ENCODE peak calls at places on chromosome 5, in eight cellular contexts. H, E, O, S, Q, F, V and U are unnamed samples. For H3K9me3, the result is how much of the 10 kb centered on the place peaks cover.

GRCh38 chr5:104352954-104353353 is 790.4 kb upstream of the NUDT12 start:
- DNase-seq in H (no peak), V (no peak), F (no peak), Q (no peak), S (no peak), O (no peak), E (no peak), U (no peak)

GRCh38 chr5:109136906-109137305 is 272.9 kb downstream of the PJA2 start:
- DNase-seq in Q (no peak), H (no peak), O (no peak), E (no peak), F (peak), V (no peak), S (no peak), U (no peak)

GRCh38 chr5:127959152-127959764 is 124.3 kb upstream of the SLC12A2 start:
- DNase-seq in S (peak), Q (no peak), H (peak), O (peak), E (peak), V (peak), F (peak), U (peak)

GRCh38 chr5:55711531-55712022 is 547 bp downstream of the SLC38A9 start:
- DNase-seq in S (no peak), Q (no peak), O (no peak), V (no peak), E (no peak), H (peak), F (no peak), U (no peak)

GRCh38 chr5:65544473-65544872 is 18.5 kb downstream of the CENPK start:
- DNase-seq in F (no peak), E (no peak), H (no peak), S (no peak), V (no peak), O (no peak), Q (no peak), U (no peak)

GRCh38 chr5:68087866-68088265 is 127.7 kb upstream of the PIK3R1 start:
- DNase-seq in O (no peak), S (peak), Q (no peak), F (no peak), V (no peak), E (peak), H (no peak), U (no peak)

GRCh38 chr5:103562453-103563157 is at the start of gene NUDT12:
- DNase-seq in F (peak), H (peak), Q (peak), O (peak), V (peak), S (peak), E (peak), U (peak)

GRCh38 chr5:146890073-146890472 is 11.5 kb upstream of the PPP2R2B start:
- DNase-seq in F (no peak), V (no peak), O (no peak), H (no peak), E (no peak), Q (no peak), S (no peak), U (no peak)

GRCh38 chr5:77390222-77390621 is 101.9 kb downstream of the WDR41 start:
- DNase-seq in S (no peak), H (no peak), O (no peak), Q (no peak), E (no peak), V (no peak), F (no peak), U (no peak)

GRCh38 chr5:126808619-126809018 is 31.7 kb downstream of the LMNB1 start:
- DNase-seq in V (no peak), E (no peak), H (no peak), O (no peak), F (peak), S (no peak), Q (peak), U (no peak)

GRCh38 chr5:72550595-72550994 is 43.4 kb upstream of the ZNF366 start:
- DNase-seq in Q (no peak), S (no peak), O (no peak), E (no peak), F (no peak), H (no peak), V (no peak), U (no peak)
- H3K4me3 ChIP-seq in Q (no peak), S (no peak), O (no peak), E (no peak), F (no peak), H (no peak), V (no peak), U (no peak)

GRCh38 chr5:141421489-141421855 is 621 bp downstream of the PCDHGA11 start:
- DNase-seq in O (no peak), V (no peak), Q (no peak), F (no peak), H (no peak), E (no peak), S (no peak), U (no peak)
- H3K9me3 ChIP-seq in O (under half), V (half or more), Q (half or more), F (half or more), H (half or more), E (half or more), S (under half), U (under half)

DNA sequence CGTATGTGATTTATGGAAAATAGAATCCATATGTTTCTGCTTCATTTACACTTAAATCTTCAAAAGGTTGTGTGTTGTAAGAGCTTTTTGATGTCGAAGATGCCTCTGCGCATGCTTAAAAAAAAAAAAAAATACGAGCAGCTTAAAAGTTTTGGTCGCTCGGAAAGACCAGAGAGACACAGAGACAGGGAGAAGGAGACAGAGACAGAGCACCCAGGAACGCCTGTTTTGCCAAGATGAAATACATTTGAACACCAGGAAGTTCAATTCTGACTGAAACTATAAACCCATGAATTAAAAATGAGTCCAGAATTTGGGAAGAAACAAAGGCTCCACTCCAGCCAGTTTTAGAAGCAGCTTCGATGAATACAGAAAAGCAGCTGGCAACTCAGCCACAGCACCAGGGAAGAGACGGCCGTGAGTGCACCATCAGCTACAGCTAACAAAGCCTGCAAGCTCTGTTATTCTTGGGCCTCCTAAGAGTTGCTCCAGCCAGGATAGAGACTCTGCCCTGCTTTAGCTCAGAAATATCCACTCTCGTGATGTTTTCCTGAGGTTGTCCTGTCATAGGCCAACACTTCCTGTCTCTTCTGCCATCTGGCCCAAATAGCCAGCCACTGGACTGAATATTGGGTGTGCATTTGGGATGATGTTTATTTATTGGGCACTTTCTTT is 2.5 kb upstream of the ZNF474 start:
- DNase-seq in V (no peak), E (no peak), Q (peak), S (peak), O (no peak), H (no peak), F (peak), U (peak)
- H3K4me3 ChIP-seq in V (no peak), E (no peak), Q (no peak), S (no peak), O (no peak), H (no peak), F (peak), U (no peak)

DNA sequence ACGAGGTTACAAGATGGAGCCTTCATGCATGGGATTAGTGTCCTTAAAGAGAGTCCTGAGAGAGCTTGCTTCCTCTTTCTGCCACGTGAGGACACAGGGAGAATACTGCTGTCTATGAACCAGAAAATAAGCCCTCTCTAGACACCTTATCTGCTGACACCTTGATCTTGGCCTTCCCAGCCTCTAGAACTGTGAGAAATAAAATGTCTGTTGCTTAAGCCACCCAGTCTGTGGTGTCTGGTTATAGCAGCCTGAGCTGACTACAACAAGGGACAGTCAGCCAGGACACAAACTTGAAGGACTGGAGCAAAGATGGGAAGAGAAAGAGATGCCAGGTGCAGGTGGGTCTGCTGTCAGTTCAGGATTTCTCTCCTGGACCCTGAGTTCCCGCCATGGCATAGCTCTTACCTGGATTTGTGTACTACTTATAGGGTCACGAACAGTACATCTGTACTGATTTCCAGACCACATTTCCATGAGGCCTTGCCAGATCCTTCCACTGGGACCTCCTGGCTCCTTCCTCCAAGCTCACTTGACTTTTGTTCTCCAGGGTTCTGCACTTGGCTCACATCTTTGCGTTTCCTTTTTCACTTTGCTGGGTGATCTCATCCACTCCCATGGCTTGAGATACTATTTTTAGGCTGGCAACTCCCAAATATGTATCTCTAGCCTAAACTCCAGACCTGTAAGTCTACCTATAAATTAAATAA is 44.8 kb upstream of the LIFR start:
- DNase-seq in H (no peak), F (no peak), O (no peak), Q (no peak), S (no peak), V (peak), E (no peak), U (peak)
- H3K9me3 ChIP-seq in H (under half), F (under half), O (under half), Q (under half), S (under half), V (under half), E (under half), U (under half)